ENCODE peak calls at places on chromosomes 1 and 21, in four cellular contexts. One of them, this sample, is unnamed.

GRCh38 chr1:2335721-2336475 is 55.5 kb downstream of the MORN1 start:
- DNase-seq in fibroblast of lung: no peak
- DNase-seq in left lung: no peak
- DNase-seq in CD4-positive, alpha-beta T cell: no peak
- DNase-seq in this sample: no peak

GRCh38 chr1:53379662-53380002 is 51.8 kb upstream of the LRP8 start:
- DNase-seq in fibroblast of lung: no peak
- DNase-seq in left lung: no peak
- DNase-seq in CD4-positive, alpha-beta T cell: no peak
- DNase-seq in this sample: no peak

GRCh38 chr1:162019006-162019405 is 4.7 kb downstream of the OLFML2B start:
- DNase-seq in fibroblast of lung: peak
- DNase-seq in left lung: no peak
- DNase-seq in CD4-positive, alpha-beta T cell: no peak
- DNase-seq in this sample: no peak

GRCh38 chr1:21914880-21915640 is 22.1 kb downstream of the HSPG2 start:
- DNase-seq in fibroblast of lung: peak
- DNase-seq in left lung: no peak
- DNase-seq in CD4-positive, alpha-beta T cell: no peak
- DNase-seq in this sample: no peak

GRCh38 chr21:36706482-36706852 is 7.6 kb downstream of the SIM2 start:
- DNase-seq in fibroblast of lung: no peak
- DNase-seq in left lung: no peak
- DNase-seq in CD4-positive, alpha-beta T cell: no peak
- DNase-seq in this sample: no peak

GRCh38 chr1:236654957-236655356 is 31.3 kb upstream of the ACTN2 start:
- DNase-seq in fibroblast of lung: peak
- DNase-seq in left lung: no peak
- DNase-seq in CD4-positive, alpha-beta T cell: no peak
- DNase-seq in this sample: no peak

GRCh38 chr1:200029035-200029623 is 1.6 kb downstream of the NR5A2 start:
- DNase-seq in fibroblast of lung: peak
- DNase-seq in left lung: peak
- DNase-seq in CD4-positive, alpha-beta T cell: no peak
- DNase-seq in this sample: peak

GRCh38 chr1:30028283-30028682 is 695.1 kb downstream of the MATN1 start:
- DNase-seq in fibroblast of lung: no peak
- DNase-seq in left lung: no peak
- DNase-seq in CD4-positive, alpha-beta T cell: no peak
- DNase-seq in this sample: no peak

GRCh38 chr1:3533051-3534048 is 78.0 kb downstream of the MEGF6 start:
- DNase-seq in fibroblast of lung: no peak
- DNase-seq in left lung: no peak
- DNase-seq in CD4-positive, alpha-beta T cell: no peak
- DNase-seq in this sample: no peak

GRCh38 chr1:232369451-232369850 is 260.5 kb downstream of the SIPA1L2 start:
- DNase-seq in fibroblast of lung: no peak
- DNase-seq in left lung: no peak
- DNase-seq in CD4-positive, alpha-beta T cell: no peak
- DNase-seq in this sample: no peak

GRCh38 chr1:208239518-208240381 is 4.4 kb downstream of the PLXNA2 start:
- DNase-seq in fibroblast of lung: no peak
- DNase-seq in left lung: no peak
- DNase-seq in CD4-positive, alpha-beta T cell: no peak
- DNase-seq in this sample: no peak

GRCh38 chr21:31254131-31254530 is 89.9 kb downstream of the TIAM1 start:
- DNase-seq in fibroblast of lung: no peak
- DNase-seq in left lung: no peak
- DNase-seq in CD4-positive, alpha-beta T cell: no peak
- DNase-seq in this sample: no peak

GRCh38 chr21:32728455-32729237 is 833 bp upstream of the SYNJ1 start:
- DNase-seq in fibroblast of lung: no peak
- DNase-seq in left lung: no peak
- DNase-seq in CD4-positive, alpha-beta T cell: no peak
- DNase-seq in this sample: no peak

GRCh38 chr1:59092126-59092525 is 204.8 kb upstream of the FGGY start:
- DNase-seq in fibroblast of lung: no peak
- DNase-seq in left lung: no peak
- DNase-seq in CD4-positive, alpha-beta T cell: no peak
- DNase-seq in this sample: no peak

GRCh38 chr1:91546876-91547275 is 46.2 kb downstream of the CDC7 start:
- DNase-seq in fibroblast of lung: no peak
- DNase-seq in left lung: no peak
- DNase-seq in CD4-positive, alpha-beta T cell: no peak
- DNase-seq in this sample: no peak

GRCh38 chr1:9890224-9890731 is 19.8 kb downstream of the CTNNBIP1 start:
- DNase-seq in fibroblast of lung: peak
- DNase-seq in left lung: no peak
- DNase-seq in CD4-positive, alpha-beta T cell: no peak
- DNase-seq in this sample: no peak

GRCh38 chr1:228883535-228883934 is 148.3 kb downstream of the RHOU start:
- DNase-seq in fibroblast of lung: no peak
- DNase-seq in left lung: no peak
- DNase-seq in CD4-positive, alpha-beta T cell: no peak
- DNase-seq in this sample: no peak

GRCh38 chr1:14975119-14975518 is 178.4 kb upstream of the TMEM51 start:
- DNase-seq in fibroblast of lung: no peak
- DNase-seq in left lung: no peak
- DNase-seq in CD4-positive, alpha-beta T cell: no peak
- DNase-seq in this sample: no peak

GRCh38 chr21:43691086-43691795 is 27.7 kb upstream of the PDXK start:
- DNase-seq in fibroblast of lung: no peak
- DNase-seq in left lung: no peak
- DNase-seq in CD4-positive, alpha-beta T cell: no peak
- DNase-seq in this sample: no peak

DNA sequence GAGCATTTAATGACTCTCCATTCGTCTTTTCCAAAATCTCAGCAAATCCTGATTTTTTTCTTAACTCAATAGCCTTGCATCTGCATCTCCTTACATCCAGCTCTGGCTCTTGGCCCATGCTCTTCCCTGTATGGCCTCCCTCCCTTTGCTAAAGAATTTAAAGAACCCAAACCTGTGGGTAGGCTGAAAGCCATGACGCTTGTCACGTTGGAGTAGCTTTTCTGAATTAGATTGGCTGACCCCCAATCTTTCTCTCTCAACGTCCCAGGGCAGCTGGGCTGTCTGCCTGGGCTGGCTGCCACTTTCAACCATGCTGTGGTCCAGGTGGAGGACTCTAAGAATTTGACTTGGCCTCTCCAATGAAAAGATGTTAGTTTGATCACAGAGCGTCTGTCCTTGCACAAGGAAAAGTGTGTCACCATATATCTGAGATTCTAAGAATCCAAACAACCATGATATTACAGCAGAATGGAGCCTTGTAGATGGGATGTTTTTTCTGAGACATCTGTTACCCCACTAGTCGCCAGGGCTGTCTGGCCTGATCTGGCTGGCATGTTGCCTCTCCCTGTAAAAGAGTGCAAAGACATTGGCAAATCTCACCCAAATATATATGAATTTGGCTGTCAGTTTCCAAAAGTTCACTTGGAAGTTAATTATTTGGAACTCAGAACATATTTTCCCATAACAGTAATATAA is 6.5 kb upstream of the IGSF3 start:
- DNase-seq in fibroblast of lung: no peak
- DNase-seq in left lung: no peak
- DNase-seq in CD4-positive, alpha-beta T cell: no peak
- DNase-seq in this sample: no peak
- H3K27ac ChIP-seq in fibroblast of lung: no peak
- H3K27ac ChIP-seq in left lung: no peak
- H3K27ac ChIP-seq in CD4-positive, alpha-beta T cell: no peak
- H3K27ac ChIP-seq in this sample: no peak

DNA sequence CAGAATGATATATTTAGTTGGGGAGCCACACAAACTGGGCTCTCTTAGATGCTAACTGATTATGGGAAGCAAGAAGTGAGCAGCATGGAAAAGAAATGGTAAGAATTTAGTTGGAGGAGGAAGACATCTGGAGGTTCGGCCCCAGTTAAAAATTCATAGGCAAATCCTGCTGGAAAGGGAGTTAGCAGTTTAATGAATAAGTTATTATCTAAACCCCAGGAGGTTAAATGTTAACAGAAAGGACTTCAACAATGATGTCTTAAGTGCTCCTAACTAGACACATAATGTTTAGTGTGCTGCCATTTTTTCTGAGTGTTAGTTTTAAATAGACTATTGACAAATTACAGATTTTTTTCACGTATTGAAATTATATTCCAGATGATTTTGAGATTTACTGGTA is 1265.3 kb upstream of the ADGRL2 start:
- DNase-seq in fibroblast of lung: no peak
- DNase-seq in left lung: no peak
- DNase-seq in CD4-positive, alpha-beta T cell: no peak
- DNase-seq in this sample: no peak
- H3K27ac ChIP-seq in fibroblast of lung: no peak
- H3K27ac ChIP-seq in left lung: no peak
- H3K27ac ChIP-seq in CD4-positive, alpha-beta T cell: no peak
- H3K27ac ChIP-seq in this sample: no peak

GRCh38 chr1:206771353-206771722 is 765 bp downstream of the IL19 start:
- DNase-seq in fibroblast of lung: no peak
- DNase-seq in left lung: no peak
- DNase-seq in CD4-positive, alpha-beta T cell: no peak
- DNase-seq in this sample: no peak

GRCh38 chr1:206772228-206773002 is at the start of gene IL10:
- DNase-seq in fibroblast of lung: no peak
- DNase-seq in left lung: peak
- DNase-seq in CD4-positive, alpha-beta T cell: no peak
- DNase-seq in this sample: no peak

GRCh38 chr1:206779565-206780091 is 7.3 kb upstream of the IL10 start:
- DNase-seq in fibroblast of lung: no peak
- DNase-seq in left lung: no peak
- DNase-seq in CD4-positive, alpha-beta T cell: no peak
- DNase-seq in this sample: no peak

GRCh38 chr1:206774096-206774495 is 1.8 kb upstream of the IL10 start:
- DNase-seq in fibroblast of lung: no peak
- DNase-seq in left lung: no peak
- DNase-seq in CD4-positive, alpha-beta T cell: no peak
- DNase-seq in this sample: no peak

DNA sequence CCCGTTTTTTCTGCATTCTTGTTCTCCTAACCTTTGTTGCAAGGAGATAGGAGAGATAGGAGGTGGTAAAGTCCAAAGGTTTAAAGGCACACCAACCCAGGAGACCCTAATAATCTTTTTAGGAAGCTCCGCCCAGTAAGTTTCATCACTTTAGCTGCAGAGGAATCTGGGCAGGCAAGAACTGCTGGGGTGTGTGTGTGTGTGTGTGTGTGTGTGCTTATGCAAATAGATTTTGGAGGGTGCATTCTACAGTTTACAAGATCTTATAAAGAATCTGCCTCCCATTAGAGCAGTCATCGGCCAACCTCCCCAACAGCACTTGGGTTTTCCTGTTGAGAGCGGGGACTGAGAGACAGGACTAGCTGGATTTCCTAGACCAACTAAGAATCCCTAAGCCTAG is 3.9 kb upstream of the IL10 start:
- DNase-seq in fibroblast of lung: peak
- DNase-seq in left lung: no peak
- DNase-seq in CD4-positive, alpha-beta T cell: no peak
- DNase-seq in this sample: no peak
- H3K27ac ChIP-seq in fibroblast of lung: no peak
- H3K27ac ChIP-seq in left lung: no peak
- H3K27ac ChIP-seq in CD4-positive, alpha-beta T cell: no peak
- H3K27ac ChIP-seq in this sample: no peak

DNA sequence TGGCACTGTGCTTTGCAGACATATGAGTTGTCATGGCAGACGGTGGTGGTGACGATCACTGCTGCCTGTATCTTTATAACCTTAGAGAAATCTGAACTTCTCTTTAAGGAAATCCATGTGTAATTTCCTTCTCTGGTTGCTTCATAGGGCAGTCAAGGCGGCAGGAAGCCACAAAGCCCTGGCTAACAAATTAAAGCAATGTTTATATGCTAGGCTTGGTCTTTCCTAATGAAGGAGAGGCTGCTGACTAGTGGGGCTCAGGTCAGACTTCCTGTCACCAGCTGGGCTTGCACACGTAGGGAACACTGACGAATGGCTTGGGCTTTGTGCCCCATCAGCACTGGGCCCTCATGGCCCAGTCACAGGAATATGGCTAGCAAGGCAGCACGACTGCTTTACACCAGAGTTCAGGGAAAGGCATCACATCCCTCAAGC is 30.2 kb upstream of the AHCTF1 start:
- DNase-seq in fibroblast of lung: peak
- DNase-seq in left lung: peak
- DNase-seq in CD4-positive, alpha-beta T cell: no peak
- DNase-seq in this sample: no peak
- H3K27ac ChIP-seq in fibroblast of lung: no peak
- H3K27ac ChIP-seq in left lung: no peak
- H3K27ac ChIP-seq in CD4-positive, alpha-beta T cell: no peak
- H3K27ac ChIP-seq in this sample: no peak

This sample was measured in caudate nucleus.